ENCODE peak calls at places on chromosomes 2 and 18, in ten cellular contexts. W, N, V, U, E, A, P, K, D and B are unnamed samples.

GRCh38 chr18:47627030-47627429 is 303.4 kb downstream of the SMAD2 start:
- DNase-seq in W (no peak), N (no peak), V (no peak), U (no peak), E (no peak), A (no peak), P (no peak), K (no peak), D (no peak), B (no peak)

GRCh38 chr2:127673304-127674069 is 1.8 kb downstream of the LIMS2 start:
- DNase-seq in W (no peak), N (no peak), V (no peak), U (no peak), E (no peak), A (peak; percentile 20), P (no peak), K (no peak), D (peak; percentile 36), B (no peak)

GRCh38 chr2:117523267-117523666 is 291.2 kb upstream of the DDX18 start:
- DNase-seq in W (peak; percentile 90), N (no peak), V (no peak), U (no peak), E (peak; percentile 84), A (peak; percentile 94), P (no peak), K (peak; percentile 23), D (peak; percentile 76), B (peak; percentile 58)

GRCh38 chr2:86048888-86049287 is 56.8 kb downstream of the POLR1A start:
- DNase-seq in W (no peak), N (no peak), V (no peak), U (no peak), E (peak; percentile 66), A (no peak), P (no peak), K (no peak), D (no peak), B (peak; percentile 72)

GRCh38 chr2:182941121-182941713 is 74.8 kb upstream of the FRZB start:
- DNase-seq in W (no peak), N (no peak), V (no peak), U (no peak), E (no peak), A (no peak), P (no peak), K (no peak), D (no peak), B (no peak)

GRCh38 chr2:86065512-86065911 is 40.2 kb downstream of the POLR1A start:
- DNase-seq in W (no peak), N (no peak), V (no peak), U (peak; percentile 59), E (no peak), A (no peak), P (no peak), K (no peak), D (no peak), B (no peak)

GRCh38 chr18:75405341-75405740 is 22.2 kb downstream of the SMIM21 start:
- DNase-seq in W (no peak), N (no peak), V (no peak), U (no peak), E (no peak), A (no peak), P (no peak), K (no peak), D (no peak), B (no peak)

GRCh38 chr2:229060147-229060546 is 210.9 kb downstream of the PID1 start:
- DNase-seq in W (no peak), N (no peak), V (no peak), U (no peak), E (no peak), A (no peak), P (no peak), K (no peak), D (no peak), B (no peak)

GRCh38 chr18:2952605-2953004 is 60.3 kb downstream of the LPIN2 start:
- DNase-seq in W (no peak), N (no peak), V (no peak), U (no peak), E (no peak), A (no peak), P (no peak), K (no peak), D (no peak), B (no peak)

GRCh38 chr2:38013158-38013752 is 62.7 kb downstream of the CYP1B1 start:
- DNase-seq in W (no peak), N (peak; percentile 27), V (no peak), U (no peak), E (no peak), A (no peak), P (no peak), K (peak; percentile 40), D (no peak), B (no peak)

GRCh38 chr2:79437416-79438281 is 75.2 kb upstream of the CTNNA2 start:
- DNase-seq in W (peak; percentile 51), N (peak; percentile 7), V (no peak), U (no peak), E (no peak), A (no peak), P (no peak), K (peak; percentile 23), D (no peak), B (no peak)

GRCh38 chr2:43311276-43311675 is 84.9 kb upstream of the ZFP36L2 start:
- DNase-seq in W (no peak), N (no peak), V (no peak), U (peak; percentile 89), E (no peak), A (no peak), P (no peak), K (peak; percentile 76), D (no peak), B (no peak)

GRCh38 chr18:36309436-36310391 is 12.2 kb downstream of the FHOD3 start:
- DNase-seq in W (no peak), N (peak; percentile 49), V (no peak), U (peak; percentile 97), E (no peak), A (no peak), P (peak; percentile 99), K (peak; percentile 99), D (peak; percentile 39), B (no peak)

GRCh38 chr2:130728007-130728454 is 839 bp upstream of the GPR148 start:
- DNase-seq in W (peak; percentile 75), N (no peak), V (no peak), U (no peak), E (peak; percentile 63), A (peak; percentile 51), P (no peak), K (peak; percentile 3), D (no peak), B (no peak)

GRCh38 chr18:33957705-33958104 is 267.0 kb downstream of the NOL4 start:
- DNase-seq in W (peak; percentile 9), N (no peak), V (no peak), U (no peak), E (no peak), A (no peak), P (no peak), K (no peak), D (no peak), B (no peak)

GRCh38 chr2:225288986-225289385 is 110.5 kb upstream of the NYAP2 start:
- DNase-seq in W (no peak), N (no peak), V (no peak), U (no peak), E (no peak), A (no peak), P (peak; percentile 41), K (no peak), D (no peak), B (no peak)